ENCODE peak calls at places on chromosomes 12 and 14, in nine cellular contexts. G is GM20000; D is left cardiac atrium; B is 8988T; V is right cardiac atrium; R is SK-MEL-5; N is activated T-helper 1 cell treated with Interleukin-2 at 50 U/mL for 16 hours; H is stimulated activated effector memory CD8-positive, alpha-beta T cell treated with anti-CD3 and anti-CD28 coated beads, Interleukin-12 subunit alpha, Interleukin-12 subunit beta, amount 100 ng/mL, for 72 hours; J is NCI-H510A. X is an unnamed sample.
A peak's percentile ranks its signal among the peaks of the same experiment; 100 is the strongest.

GRCh38 chr12:82931349-82932116 is 244.8 kb downstream of the TMTC2 start:
- DNase-seq in R (no peak), G (no peak), J (no peak), D (no peak), N (no peak), H (no peak), B (no peak), V (no peak), X (peak; percentile 25)

GRCh38 chr14:92325835-92326234 is 2.9 kb downstream of the SLC24A4 start:
- DNase-seq in D (no peak), G (peak; percentile 44), N (no peak), H (no peak), V (no peak), R (peak; percentile 28), J (no peak), B (no peak), X (no peak)

GRCh38 chr12:58883576-58884334 is 36.5 kb downstream of the LRIG3 start:
- DNase-seq in V (no peak), D (no peak), G (no peak), J (no peak), N (no peak), R (no peak), B (no peak), H (no peak), X (no peak)

GRCh38 chr14:46344327-46344937 is 307.1 kb downstream of the RPL10L start:
- DNase-seq in D (no peak), V (no peak), R (peak; percentile 74), N (no peak), H (no peak), B (no peak), J (no peak), G (peak; percentile 5), X (peak; percentile 75)

GRCh38 chr12:121731473-121731872 is 18.9 kb downstream of the TMEM120B start:
- DNase-seq in G (no peak), N (no peak), H (no peak), J (no peak), B (no peak), V (no peak), D (no peak), R (no peak), X (no peak)

GRCh38 chr12:57031228-57031670 is 14.9 kb upstream of the TAC3 start:
- DNase-seq in N (no peak), H (no peak), D (no peak), J (peak; percentile 71), G (peak; percentile 38), B (no peak), V (no peak), R (no peak), X (peak; percentile 31)

GRCh38 chr12:42834062-42834461 is 244.5 kb upstream of the PRICKLE1 start:
- DNase-seq in H (no peak), R (no peak), N (no peak), D (no peak), J (no peak), G (no peak), B (no peak), V (no peak), X (no peak)

GRCh38 chr12:106673151-106673550 is 90.3 kb downstream of the RFX4 start:
- DNase-seq in G (no peak), B (no peak), J (no peak), R (no peak), N (no peak), V (peak; percentile 12), D (no peak), H (no peak), X (peak; percentile 5)

X was measured in GM23338.